ENCODE peak calls at places on chromosomes 16 and 17, in four cellular contexts. One of them, this sample, is unnamed.
A peak's percentile ranks its signal among the peaks of the same experiment; 100 is the strongest.

GRCh38 chr16:73568769-73569168 is 520.8 kb upstream of the ZFHX3 start:
- DNase-seq in NCI-H1694 treated with DMSO at 0.1 percent for 48 hours: no peak
- DNase-seq in skeletal muscle cell: no peak
- DNase-seq in ovary: no peak
- DNase-seq in this sample: no peak

GRCh38 chr17:46063239-46063638 is 64.2 kb downstream of the STH start:
- DNase-seq in NCI-H1694 treated with DMSO at 0.1 percent for 48 hours: no peak
- DNase-seq in skeletal muscle cell: peak; percentile 64
- DNase-seq in ovary: no peak
- DNase-seq in this sample: peak; percentile 80

GRCh38 chr17:2893422-2893914 is 97.2 kb downstream of the RAP1GAP2 start:
- DNase-seq in NCI-H1694 treated with DMSO at 0.1 percent for 48 hours: no peak
- DNase-seq in skeletal muscle cell: no peak
- DNase-seq in ovary: no peak
- DNase-seq in this sample: no peak

GRCh38 chr17:40139566-40140058 is 725 bp upstream of the CASC3 start:
- DNase-seq in NCI-H1694 treated with DMSO at 0.1 percent for 48 hours: no peak
- DNase-seq in skeletal muscle cell: no peak
- DNase-seq in ovary: peak; percentile 55
- DNase-seq in this sample: no peak

GRCh38 chr17:82545071-82545462 is 25.5 kb downstream of the FOXK2 start:
- DNase-seq in NCI-H1694 treated with DMSO at 0.1 percent for 48 hours: no peak
- DNase-seq in skeletal muscle cell: no peak
- DNase-seq in ovary: no peak
- DNase-seq in this sample: no peak

GRCh38 chr17:5264930-5265329 is 17.2 kb upstream of the RABEP1 start:
- DNase-seq in NCI-H1694 treated with DMSO at 0.1 percent for 48 hours: no peak
- DNase-seq in skeletal muscle cell: no peak
- DNase-seq in ovary: no peak
- DNase-seq in this sample: no peak

GRCh38 chr17:78325076-78325712 is 34.7 kb downstream of the SOCS3 start:
- DNase-seq in NCI-H1694 treated with DMSO at 0.1 percent for 48 hours: no peak
- DNase-seq in skeletal muscle cell: peak; percentile 55
- DNase-seq in ovary: no peak
- DNase-seq in this sample: peak; percentile 41

GRCh38 chr16:11535494-11535893 is 51.2 kb downstream of the LITAF start:
- DNase-seq in NCI-H1694 treated with DMSO at 0.1 percent for 48 hours: no peak
- DNase-seq in skeletal muscle cell: no peak
- DNase-seq in ovary: no peak
- DNase-seq in this sample: no peak

GRCh38 chr16:54060599-54061355 is 225.8 kb downstream of the IRX3 start:
- DNase-seq in NCI-H1694 treated with DMSO at 0.1 percent for 48 hours: no peak
- DNase-seq in skeletal muscle cell: no peak
- DNase-seq in ovary: no peak
- DNase-seq in this sample: no peak

GRCh38 chr17:33725675-33726271 is 432.7 kb upstream of the ASIC2 start:
- DNase-seq in NCI-H1694 treated with DMSO at 0.1 percent for 48 hours: peak; percentile 20
- DNase-seq in skeletal muscle cell: no peak
- DNase-seq in ovary: no peak
- DNase-seq in this sample: no peak

GRCh38 chr17:63024716-63025115 is 58.7 kb downstream of the TANC2 start:
- DNase-seq in NCI-H1694 treated with DMSO at 0.1 percent for 48 hours: no peak
- DNase-seq in skeletal muscle cell: no peak
- DNase-seq in ovary: no peak
- DNase-seq in this sample: peak; percentile 60

GRCh38 chr17:76474894-76475293 is 7.5 kb downstream of the AANAT start:
- DNase-seq in NCI-H1694 treated with DMSO at 0.1 percent for 48 hours: no peak
- DNase-seq in skeletal muscle cell: no peak
- DNase-seq in ovary: no peak
- DNase-seq in this sample: no peak

GRCh38 chr17:57284984-57285646 is 28.8 kb downstream of the MSI2 start:
- DNase-seq in NCI-H1694 treated with DMSO at 0.1 percent for 48 hours: no peak
- DNase-seq in skeletal muscle cell: no peak
- DNase-seq in ovary: peak; percentile 68
- DNase-seq in this sample: no peak

GRCh38 chr16:85353839-85354622 is 241.8 kb upstream of the CIBAR2 start:
- DNase-seq in NCI-H1694 treated with DMSO at 0.1 percent for 48 hours: no peak
- DNase-seq in skeletal muscle cell: no peak
- DNase-seq in ovary: no peak
- DNase-seq in this sample: no peak

This sample was measured in HCEC 1CT.